ENCODE peak calls at places on chromosomes 5 and 9, in five cellular contexts. One of them, this sample, is unnamed.
A peak's percentile ranks its signal among the peaks of the same experiment; 100 is the strongest.

GRCh38 chr5:44048268-44048984 is 340.8 kb downstream of the FGF10 start:
- DNase-seq in fibroblast of villous mesenchyme: peak; percentile 19
- DNase-seq in CD4-positive, alpha-beta T cell: no peak
- DNase-seq in Calu3: no peak
- DNase-seq in lower leg skin: peak; percentile 28
- DNase-seq in this sample: no peak

GRCh38 chr5:93189707-93190120 is 391.3 kb downstream of the NR2F1-AS1 start:
- DNase-seq in Calu3: no peak
- DNase-seq in fibroblast of villous mesenchyme: peak; percentile 85
- DNase-seq in CD4-positive, alpha-beta T cell: no peak
- DNase-seq in lower leg skin: no peak
- DNase-seq in this sample: no peak

GRCh38 chr9:1454211-1454979 is 404.2 kb downstream of the DMRT2 start:
- DNase-seq in Calu3: no peak
- DNase-seq in lower leg skin: peak; percentile 38
- DNase-seq in fibroblast of villous mesenchyme: no peak
- DNase-seq in CD4-positive, alpha-beta T cell: no peak
- DNase-seq in this sample: no peak

GRCh38 chr9:84513473-84513872 is 156.1 kb upstream of the NTRK2 start:
- DNase-seq in Calu3: no peak
- DNase-seq in CD4-positive, alpha-beta T cell: no peak
- DNase-seq in fibroblast of villous mesenchyme: no peak
- DNase-seq in lower leg skin: no peak
- DNase-seq in this sample: no peak

GRCh38 chr9:130429407-130429806 is 15.4 kb upstream of the ASS1 start:
- DNase-seq in fibroblast of villous mesenchyme: no peak
- DNase-seq in Calu3: no peak
- DNase-seq in CD4-positive, alpha-beta T cell: no peak
- DNase-seq in lower leg skin: no peak
- DNase-seq in this sample: no peak

GRCh38 chr9:89080193-89080592 is 88.9 kb downstream of the S1PR3 start:
- DNase-seq in lower leg skin: peak; percentile 59
- DNase-seq in Calu3: no peak
- DNase-seq in CD4-positive, alpha-beta T cell: no peak
- DNase-seq in fibroblast of villous mesenchyme: peak; percentile 39
- DNase-seq in this sample: no peak

GRCh38 chr5:169050146-169050571 is 250.8 kb downstream of the SLIT3 start:
- DNase-seq in CD4-positive, alpha-beta T cell: no peak
- DNase-seq in Calu3: no peak
- DNase-seq in fibroblast of villous mesenchyme: no peak
- DNase-seq in lower leg skin: no peak
- DNase-seq in this sample: no peak

GRCh38 chr5:68468322-68468721 is 252.8 kb downstream of the PIK3R1 start:
- DNase-seq in lower leg skin: no peak
- DNase-seq in fibroblast of villous mesenchyme: no peak
- DNase-seq in Calu3: no peak
- DNase-seq in CD4-positive, alpha-beta T cell: no peak
- DNase-seq in this sample: no peak

GRCh38 chr5:124007675-124008398 is 495.9 kb downstream of the CSNK1G3 start:
- DNase-seq in fibroblast of villous mesenchyme: peak; percentile 8
- DNase-seq in CD4-positive, alpha-beta T cell: no peak
- DNase-seq in lower leg skin: no peak
- DNase-seq in Calu3: no peak
- DNase-seq in this sample: no peak

GRCh38 chr9:35903049-35903448 is 3.0 kb upstream of the HRCT1 start:
- DNase-seq in fibroblast of villous mesenchyme: peak; percentile 69
- DNase-seq in lower leg skin: no peak
- DNase-seq in Calu3: peak; percentile 39
- DNase-seq in CD4-positive, alpha-beta T cell: no peak
- DNase-seq in this sample: no peak

GRCh38 chr5:125190232-125191051 is 444.0 kb upstream of the ZNF608 start:
- DNase-seq in lower leg skin: no peak
- DNase-seq in CD4-positive, alpha-beta T cell: no peak
- DNase-seq in fibroblast of villous mesenchyme: peak; percentile 34
- DNase-seq in Calu3: no peak
- DNase-seq in this sample: no peak

GRCh38 chr9:21692390-21692789 is 110.0 kb upstream of the MTAP start:
- DNase-seq in CD4-positive, alpha-beta T cell: no peak
- DNase-seq in lower leg skin: no peak
- DNase-seq in fibroblast of villous mesenchyme: no peak
- DNase-seq in Calu3: no peak
- DNase-seq in this sample: no peak

GRCh38 chr9:121499427-121500164 is at the start of gene GGTA1:
- DNase-seq in CD4-positive, alpha-beta T cell: peak; percentile 1
- DNase-seq in Calu3: peak; percentile 14
- DNase-seq in fibroblast of villous mesenchyme: peak; percentile 29
- DNase-seq in lower leg skin: peak; percentile 62
- DNase-seq in this sample: peak; percentile 31

DNA sequence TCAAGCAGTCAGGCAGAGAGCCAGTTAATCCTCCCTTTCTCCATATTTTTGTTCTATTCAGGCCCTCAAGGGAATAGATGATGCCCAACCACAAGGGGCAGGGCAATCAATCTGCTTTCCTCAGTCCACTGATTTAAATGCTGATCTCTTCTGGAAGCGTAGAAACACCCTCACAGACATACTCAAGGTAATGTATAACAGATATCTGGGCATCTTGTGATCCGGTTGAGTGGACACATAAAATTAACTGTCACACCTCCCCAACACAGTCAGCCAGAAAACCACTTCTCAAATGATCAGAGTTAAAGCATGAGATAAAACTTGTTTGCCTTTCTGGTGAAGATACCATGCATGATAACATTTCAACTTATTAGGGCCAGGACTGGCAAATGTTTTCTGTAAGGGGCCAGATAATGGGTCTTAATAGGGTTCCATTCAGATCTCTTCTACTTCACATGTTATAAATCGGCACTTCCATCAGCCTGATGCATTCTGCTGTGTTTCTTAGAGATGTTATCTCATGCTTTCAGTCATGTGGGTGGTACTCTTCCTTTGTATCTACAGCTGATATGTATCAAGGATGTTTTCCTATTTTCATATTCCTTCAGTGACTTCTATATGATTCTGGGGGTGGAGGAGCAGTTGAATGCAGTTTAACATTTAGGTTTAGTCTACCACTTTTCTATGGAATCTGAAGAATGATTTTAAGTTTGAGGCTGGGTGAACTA is 58.9 kb upstream of the CNTLN start:
- DNase-seq in CD4-positive, alpha-beta T cell: no peak
- DNase-seq in fibroblast of villous mesenchyme: no peak
- DNase-seq in Calu3: no peak
- DNase-seq in lower leg skin: no peak
- DNase-seq in this sample: no peak
- TF ChIP-seq CTCF in CD4-positive, alpha-beta T cell: no peak
- TF ChIP-seq CTCF in fibroblast of villous mesenchyme: no peak
- TF ChIP-seq CTCF in Calu3: no peak
- TF ChIP-seq CTCF in lower leg skin: no peak
- TF ChIP-seq CTCF in this sample: no peak

GRCh38 chr5:145903113-145903512 is 30.3 kb upstream of the GRXCR2 start:
- DNase-seq in lower leg skin: no peak
- DNase-seq in Calu3: no peak
- DNase-seq in fibroblast of villous mesenchyme: no peak
- DNase-seq in CD4-positive, alpha-beta T cell: no peak
- DNase-seq in this sample: no peak
- TF ChIP-seq CTCF in lower leg skin: no peak
- TF ChIP-seq CTCF in Calu3: peak; percentile 63
- TF ChIP-seq CTCF in fibroblast of villous mesenchyme: peak; percentile 38
- TF ChIP-seq CTCF in CD4-positive, alpha-beta T cell: no peak
- TF ChIP-seq CTCF in this sample: no peak

DNA sequence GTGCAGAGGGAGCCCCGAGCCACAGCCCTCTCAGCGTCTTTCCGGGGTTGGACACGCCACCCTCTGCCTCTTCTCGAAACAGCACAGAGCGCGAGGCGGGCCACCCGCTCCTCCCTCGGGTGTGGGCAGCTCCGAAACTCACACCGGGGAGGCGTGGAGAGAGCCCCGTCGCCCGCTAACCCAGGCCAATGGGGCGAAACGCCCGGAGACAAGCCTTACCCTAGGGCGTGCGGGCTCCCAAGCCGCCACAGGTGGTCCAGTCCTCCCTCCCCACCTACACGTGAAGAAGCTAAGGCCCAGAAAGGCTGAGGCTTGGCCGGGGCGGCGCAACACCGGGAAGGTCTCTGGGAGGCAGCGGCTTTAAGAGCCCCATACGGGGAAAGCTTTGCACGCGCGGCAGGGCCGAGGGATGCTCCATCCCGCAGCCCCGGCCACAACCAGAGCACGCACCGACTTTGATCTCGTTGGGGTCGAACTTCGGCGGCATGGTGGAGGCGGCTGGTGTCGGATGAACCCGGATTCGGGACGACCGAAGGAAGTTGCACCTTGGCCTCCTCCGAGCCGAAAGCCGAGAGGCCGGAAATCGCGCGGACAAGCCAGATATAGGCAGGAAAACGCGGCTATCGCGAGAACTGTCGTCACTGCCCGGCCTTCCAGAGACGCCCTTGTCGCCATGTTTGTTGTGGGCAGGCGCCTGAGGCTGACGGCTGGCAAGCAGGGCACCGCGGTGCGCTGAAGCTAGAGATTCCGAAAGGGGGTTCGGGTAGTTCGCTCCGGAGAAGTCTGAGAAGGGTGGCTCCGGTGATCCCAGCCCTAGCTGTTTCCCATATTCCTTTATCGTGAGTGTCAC is at the start of the genes LRSAM1 and RPL12:
- DNase-seq in CD4-positive, alpha-beta T cell: peak; percentile 97
- DNase-seq in fibroblast of villous mesenchyme: peak; percentile 96
- DNase-seq in Calu3: peak; percentile 92
- DNase-seq in lower leg skin: peak; percentile 96
- DNase-seq in this sample: peak; percentile 99
- TF ChIP-seq CTCF in CD4-positive, alpha-beta T cell: no peak
- TF ChIP-seq CTCF in fibroblast of villous mesenchyme: no peak
- TF ChIP-seq CTCF in Calu3: no peak
- TF ChIP-seq CTCF in lower leg skin: no peak
- TF ChIP-seq CTCF in this sample: no peak

DNA sequence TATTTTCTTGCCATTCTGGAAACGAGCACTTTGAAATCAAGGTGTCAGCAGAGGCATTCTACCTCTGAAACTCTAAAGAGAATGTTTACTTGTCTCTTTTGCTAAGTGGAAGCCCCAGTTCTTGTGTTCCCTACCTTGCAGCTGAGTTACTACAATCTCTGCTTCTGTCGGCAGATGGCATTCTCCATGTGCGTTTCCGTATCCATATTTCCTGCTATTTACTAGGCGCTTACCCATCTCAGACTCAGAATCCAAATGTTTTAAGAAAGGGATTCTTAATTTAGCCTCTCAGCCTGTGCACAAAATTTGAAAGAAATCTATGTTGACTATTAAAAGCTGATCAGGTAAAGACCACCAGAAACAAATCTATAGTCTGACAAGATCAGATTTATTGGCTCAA is 221.3 kb upstream of the FTMT start:
- DNase-seq in Calu3: no peak
- DNase-seq in lower leg skin: no peak
- DNase-seq in fibroblast of villous mesenchyme: peak; percentile 8
- DNase-seq in CD4-positive, alpha-beta T cell: no peak
- DNase-seq in this sample: no peak
- TF ChIP-seq CTCF in Calu3: no peak
- TF ChIP-seq CTCF in lower leg skin: no peak
- TF ChIP-seq CTCF in fibroblast of villous mesenchyme: peak; percentile 15
- TF ChIP-seq CTCF in CD4-positive, alpha-beta T cell: no peak
- TF ChIP-seq CTCF in this sample: no peak

DNA sequence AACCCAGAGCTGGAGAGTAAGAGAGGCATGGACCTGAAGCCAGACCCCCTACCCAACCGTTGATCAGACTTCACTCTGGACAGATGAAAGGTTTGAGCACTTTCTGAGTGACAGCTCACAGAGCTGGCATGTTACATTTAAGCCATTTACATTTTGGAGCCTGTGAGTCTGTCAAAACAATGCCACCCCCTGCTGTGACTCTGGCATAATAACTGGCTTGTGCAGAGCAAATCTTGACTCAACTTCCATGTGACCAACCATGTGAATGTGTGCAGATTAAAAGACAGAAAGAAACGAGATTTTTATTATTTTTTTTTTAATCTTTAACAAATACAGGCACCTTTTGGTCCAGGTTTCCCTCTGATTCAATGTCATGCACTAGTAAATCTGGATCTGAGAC is 48.5 kb downstream of the MFAP3 start:
- DNase-seq in lower leg skin: no peak
- DNase-seq in fibroblast of villous mesenchyme: no peak
- DNase-seq in CD4-positive, alpha-beta T cell: no peak
- DNase-seq in Calu3: no peak
- DNase-seq in this sample: no peak
- TF ChIP-seq CTCF in lower leg skin: no peak
- TF ChIP-seq CTCF in fibroblast of villous mesenchyme: no peak
- TF ChIP-seq CTCF in CD4-positive, alpha-beta T cell: no peak
- TF ChIP-seq CTCF in Calu3: no peak
- TF ChIP-seq CTCF in this sample: no peak

GRCh38 chr5:84148651-84149050 is 236.0 kb downstream of the EDIL3 start:
- DNase-seq in Calu3: no peak
- DNase-seq in CD4-positive, alpha-beta T cell: no peak
- DNase-seq in fibroblast of villous mesenchyme: no peak
- DNase-seq in lower leg skin: no peak
- DNase-seq in this sample: no peak

GRCh38 chr5:84149094-84149493 is 235.6 kb downstream of the EDIL3 start:
- DNase-seq in lower leg skin: no peak
- DNase-seq in fibroblast of villous mesenchyme: no peak
- DNase-seq in CD4-positive, alpha-beta T cell: no peak
- DNase-seq in Calu3: no peak
- DNase-seq in this sample: no peak
- TF ChIP-seq CTCF in lower leg skin: no peak
- TF ChIP-seq CTCF in fibroblast of villous mesenchyme: no peak
- TF ChIP-seq CTCF in CD4-positive, alpha-beta T cell: no peak
- TF ChIP-seq CTCF in Calu3: no peak
- TF ChIP-seq CTCF in this sample: no peak

DNA sequence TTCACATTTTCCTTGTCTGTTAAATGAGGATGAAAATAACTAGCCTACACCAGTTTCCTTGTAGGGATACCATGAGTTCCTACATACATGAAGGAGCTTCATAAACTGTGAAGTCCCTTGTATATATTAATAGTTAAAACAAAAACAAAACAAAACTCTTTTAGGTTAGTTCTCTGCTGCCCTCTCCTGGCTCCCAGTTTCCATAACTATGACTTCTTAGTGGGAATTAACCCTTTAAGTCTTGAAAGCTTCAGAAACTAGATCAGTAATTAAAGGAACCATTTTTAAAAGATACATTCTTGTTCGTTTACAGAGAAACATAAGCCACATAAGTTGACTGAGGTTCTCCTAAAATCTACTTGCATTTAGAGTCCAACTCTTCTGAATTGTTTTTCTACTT is 500.0 kb upstream of the C9orf72 start:
- DNase-seq in CD4-positive, alpha-beta T cell: no peak
- DNase-seq in lower leg skin: no peak
- DNase-seq in fibroblast of villous mesenchyme: peak; percentile 71
- DNase-seq in Calu3: peak; percentile 43
- DNase-seq in this sample: no peak
- TF ChIP-seq CTCF in CD4-positive, alpha-beta T cell: no peak
- TF ChIP-seq CTCF in lower leg skin: no peak
- TF ChIP-seq CTCF in fibroblast of villous mesenchyme: peak; percentile 63
- TF ChIP-seq CTCF in Calu3: peak; percentile 33
- TF ChIP-seq CTCF in this sample: no peak

GRCh38 chr9:18810581-18810980 is 222.4 kb downstream of the SAXO1 start:
- DNase-seq in lower leg skin: no peak
- DNase-seq in fibroblast of villous mesenchyme: no peak
- DNase-seq in CD4-positive, alpha-beta T cell: no peak
- DNase-seq in Calu3: no peak
- DNase-seq in this sample: no peak
- TF ChIP-seq CTCF in lower leg skin: no peak
- TF ChIP-seq CTCF in fibroblast of villous mesenchyme: no peak
- TF ChIP-seq CTCF in CD4-positive, alpha-beta T cell: no peak
- TF ChIP-seq CTCF in Calu3: no peak
- TF ChIP-seq CTCF in this sample: no peak